ENCODE peak calls at places on chromosomes 2 and 18, in ten cellular contexts. R, G, E, Z, H, J, I, L, K and O are unnamed samples.

GRCh38 chr18:75779450-75779849 is 351.9 kb upstream of the SMIM21 start:
- DNase-seq in L (no peak), H (no peak), Z (no peak), K (no peak), I (no peak), G (no peak), E (no peak), J (no peak), R (no peak), O (no peak)

GRCh38 chr2:77484026-77484425 is 38.1 kb downstream of the LRRTM4 start:
- DNase-seq in H (no peak), G (no peak), J (no peak), L (no peak), Z (no peak), E (no peak), R (no peak), K (no peak), I (no peak), O (no peak)

GRCh38 chr2:75100011-75100680 is 99.2 kb downstream of the TACR1 start:
- DNase-seq in K (no peak), J (peak), E (peak), H (no peak), L (no peak), G (peak), I (peak), Z (peak), R (no peak), O (no peak)

GRCh38 chr18:56933472-56933871 is 213.4 kb upstream of the BOD1L2 start:
- DNase-seq in H (no peak), Z (peak), E (no peak), J (no peak), L (no peak), G (no peak), R (no peak), K (no peak), I (no peak), O (no peak)

GRCh38 chr2:72979896-72980295 is 62.6 kb downstream of the EMX1 start:
- DNase-seq in H (no peak), Z (no peak), G (no peak), K (no peak), I (no peak), E (no peak), R (no peak), L (no peak), J (no peak), O (no peak)

GRCh38 chr2:144170172-144170571 is 349.7 kb downstream of the ZEB2 start:
- DNase-seq in H (no peak), Z (peak), I (no peak), K (no peak), R (no peak), E (no peak), L (no peak), G (peak), J (no peak), O (no peak)

GRCh38 chr2:45962522-45962921 is 311.0 kb downstream of the PRKCE start:
- DNase-seq in R (no peak), I (peak), Z (peak), K (no peak), L (no peak), H (no peak), G (peak), J (peak), E (peak), O (no peak)

GRCh38 chr18:77165489-77166415 is 33.2 kb upstream of the MBP start:
- DNase-seq in K (no peak), H (no peak), R (no peak), I (peak), J (peak), E (no peak), L (no peak), G (peak), Z (no peak), O (no peak)

GRCh38 chr2:39659765-39660611 is 5.7 kb upstream of the TMEM178A start:
- DNase-seq in K (no peak), G (no peak), J (no peak), R (no peak), H (no peak), Z (peak), E (no peak), I (no peak), L (no peak), O (no peak)

GRCh38 chr18:31819106-31819924 is 58.6 kb upstream of the SLC25A52 start:
- DNase-seq in H (no peak), K (no peak), R (peak), I (peak), E (peak), G (peak), Z (peak), L (no peak), J (peak), O (peak)

GRCh38 chr2:3289164-3289515 is 88.5 kb downstream of the EIPR1 start:
- DNase-seq in I (no peak), G (no peak), K (no peak), Z (no peak), L (no peak), R (no peak), H (no peak), J (no peak), E (no peak), O (no peak)

GRCh38 chr2:154195644-154196221 is 324.0 kb downstream of the GALNT13 start:
- DNase-seq in I (no peak), K (no peak), L (no peak), G (peak), R (no peak), Z (peak), H (no peak), E (no peak), J (peak), O (no peak)

GRCh38 chr2:11129598-11130449 is 25.4 kb upstream of the SLC66A3 start:
- DNase-seq in R (no peak), G (no peak), K (peak), E (no peak), J (no peak), H (peak), I (peak), Z (peak), L (peak), O (peak)
- TF ChIP-seq CTCF in R (peak), G (no peak), K (no peak), E (peak), J (peak), H (peak), I (peak), Z (peak), L (no peak), O (peak)

GRCh38 chr2:229910832-229911412 is 10.9 kb downstream of the TRIP12 start:
- DNase-seq in L (no peak), I (peak), E (no peak), R (no peak), J (no peak), Z (peak), H (no peak), G (peak), K (no peak), O (peak)

GRCh38 chr2:229909090-229909489 is 12.7 kb downstream of the TRIP12 start:
- DNase-seq in L (no peak), R (no peak), H (no peak), G (no peak), J (no peak), K (no peak), Z (no peak), I (peak), E (no peak), O (no peak)

GRCh38 chr2:229910147-229910831 is 11.5 kb downstream of the TRIP12 start:
- DNase-seq in J (no peak), R (no peak), E (no peak), G (no peak), K (no peak), H (no peak), I (peak), L (no peak), Z (no peak), O (no peak)

GRCh38 chr2:229917793-229918192 is 4.0 kb downstream of the TRIP12 start:
- DNase-seq in E (no peak), K (no peak), H (no peak), I (no peak), R (no peak), G (no peak), L (no peak), J (no peak), Z (no peak), O (no peak)

DNA sequence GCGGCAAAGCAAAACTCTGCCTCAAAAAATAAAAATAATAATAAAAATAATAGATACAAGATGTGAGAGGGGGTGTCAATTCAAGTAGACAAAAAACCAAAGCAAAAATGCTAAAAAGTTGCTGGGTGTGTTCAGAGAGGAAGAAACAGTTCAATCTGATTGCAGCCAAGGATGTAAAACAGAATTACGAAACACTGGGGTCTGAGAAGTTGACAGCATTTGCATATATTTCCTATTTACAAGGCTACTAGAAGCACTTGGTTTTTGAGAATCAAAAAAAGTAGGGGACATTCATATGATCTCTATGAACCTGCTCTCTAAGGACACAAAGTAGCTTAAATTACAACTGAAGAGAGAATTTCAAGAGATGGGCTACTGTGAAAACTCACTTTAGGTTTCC is 7.6 kb downstream of the TRIP12 start:
- DNase-seq in E (no peak), I (peak), L (no peak), R (no peak), J (peak), Z (no peak), H (no peak), G (no peak), K (no peak), O (no peak)
- TF ChIP-seq CTCF in E (no peak), I (no peak), L (no peak), R (no peak), J (no peak), Z (no peak), H (no peak), G (no peak), K (no peak), O (no peak)

GRCh38 chr2:209938906-209939305 is 63.5 kb upstream of the RPE start:
- DNase-seq in R (no peak), J (no peak), K (no peak), Z (no peak), I (no peak), E (no peak), G (no peak), L (no peak), H (no peak), O (no peak)

GRCh38 chr2:209940923-209941322 is 61.5 kb upstream of the RPE start:
- DNase-seq in I (no peak), K (no peak), R (no peak), G (no peak), E (no peak), L (no peak), Z (no peak), H (no peak), J (no peak), O (no peak)

GRCh38 chr2:209942936-209943605 is 59.4 kb upstream of the RPE start:
- DNase-seq in I (peak), J (no peak), H (no peak), K (no peak), R (no peak), Z (no peak), E (no peak), L (no peak), G (no peak), O (no peak)

GRCh38 chr2:209946539-209946938 is 55.9 kb upstream of the RPE start:
- DNase-seq in E (no peak), R (no peak), I (peak), H (no peak), K (no peak), L (no peak), J (no peak), G (peak), Z (peak), O (no peak)

GRCh38 chr2:209943776-209944175 is 58.7 kb upstream of the RPE start:
- DNase-seq in Z (no peak), H (no peak), R (no peak), G (no peak), E (no peak), L (no peak), I (no peak), J (no peak), K (no peak), O (no peak)
- TF ChIP-seq CTCF in Z (no peak), H (no peak), R (no peak), G (no peak), E (no peak), L (no peak), I (no peak), J (no peak), K (no peak), O (no peak)

DNA sequence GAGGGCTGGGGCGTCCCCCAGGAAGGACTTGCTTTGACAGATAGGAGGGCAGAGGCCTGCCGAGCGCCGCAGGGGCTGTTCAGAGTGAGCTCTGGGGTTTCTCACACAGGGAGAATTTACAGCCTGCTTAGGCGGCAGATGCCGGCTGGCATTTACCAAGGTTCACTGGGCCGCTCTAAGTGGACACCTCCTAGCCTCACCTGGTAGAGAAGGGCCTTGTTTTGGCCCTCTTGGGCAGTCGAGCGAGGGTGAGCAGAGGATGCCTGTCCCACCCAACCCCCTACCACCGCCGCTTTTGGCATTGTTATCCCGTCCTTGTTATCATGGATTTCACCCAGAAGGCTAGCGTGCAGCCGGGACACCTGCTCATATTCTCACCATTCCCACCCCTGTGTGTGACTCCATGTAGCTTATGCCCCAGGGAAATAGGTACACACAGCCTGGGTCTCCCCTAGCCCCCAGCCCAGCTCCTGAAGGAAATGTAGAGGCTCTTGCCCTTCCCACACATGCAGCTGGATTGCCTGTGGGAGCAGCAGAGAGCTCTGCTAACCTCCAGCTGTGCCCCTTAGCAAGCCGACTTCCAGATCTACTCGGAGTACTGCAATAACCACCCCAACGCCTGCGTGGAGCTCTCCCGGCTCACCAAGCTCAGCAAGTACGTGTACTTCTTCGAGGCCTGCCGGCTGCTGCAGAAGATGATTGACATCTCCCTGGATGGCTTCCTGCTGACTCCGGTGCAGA is 52.4 kb downstream of the FAM168B start:
- DNase-seq in L (no peak), R (no peak), E (no peak), J (peak), I (peak), Z (no peak), H (no peak), G (no peak), K (no peak), O (no peak)
- TF ChIP-seq CTCF in L (no peak), R (no peak), E (peak), J (peak), I (peak), Z (no peak), H (no peak), G (peak), K (no peak), O (no peak)

GRCh38 chr2:163157411-163157810 is 318.8 kb upstream of the KCNH7 start:
- DNase-seq in Z (no peak), G (peak), R (no peak), E (no peak), K (no peak), J (peak), I (peak), L (no peak), H (no peak), O (no peak)
- TF ChIP-seq CTCF in Z (no peak), G (no peak), R (no peak), E (no peak), K (no peak), J (no peak), I (no peak), L (no peak), H (no peak), O (no peak)

GRCh38 chr2:205464681-205465080 is 217.6 kb upstream of the NRP2 start:
- DNase-seq in Z (no peak), E (no peak), I (no peak), L (no peak), G (no peak), H (no peak), K (no peak), J (peak), R (no peak), O (no peak)
- TF ChIP-seq CTCF in Z (no peak), E (no peak), I (no peak), L (no peak), G (no peak), H (no peak), K (no peak), J (no peak), R (no peak), O (no peak)

GRCh38 chr18:54440292-54440691 is 82.6 kb downstream of the C18orf54 start:
- DNase-seq in G (peak), E (no peak), I (peak), H (no peak), J (no peak), R (no peak), L (no peak), K (no peak), Z (no peak), O (no peak)

DNA sequence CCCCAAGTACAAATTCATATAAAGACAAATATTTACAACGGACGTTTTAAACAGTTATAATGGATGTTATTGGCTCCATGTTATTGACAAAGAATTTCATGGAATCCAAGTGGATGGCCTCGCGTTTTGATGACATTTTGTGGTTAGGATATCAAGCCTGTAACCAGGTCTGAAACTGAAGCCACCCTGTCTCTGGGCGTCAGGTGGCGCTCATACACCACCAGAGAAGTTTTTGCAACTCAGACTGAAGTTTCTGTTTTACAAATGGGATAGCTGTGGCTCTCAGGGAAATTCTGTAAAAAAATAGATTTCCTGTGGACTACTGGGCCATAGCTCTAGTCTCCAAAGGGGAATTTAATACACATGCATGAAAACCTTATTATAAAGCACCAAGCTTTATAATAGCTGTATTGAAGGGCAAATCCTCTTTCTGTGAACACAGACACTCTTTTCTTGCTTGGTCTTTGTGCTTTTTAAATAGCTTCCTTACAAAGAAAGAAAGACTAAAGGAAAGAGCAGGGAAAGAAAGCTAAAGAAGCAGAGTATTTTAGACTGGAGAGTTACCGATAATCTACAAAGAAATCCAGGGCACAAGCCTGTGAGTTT is 86.7 kb downstream of the C18orf54 start:
- DNase-seq in H (no peak), G (peak), R (no peak), I (peak), Z (peak), K (peak), L (no peak), J (peak), E (peak), O (peak)
- TF ChIP-seq CTCF in H (peak), G (peak), R (peak), I (peak), Z (peak), K (peak), L (peak), J (peak), E (peak), O (peak)

DNA sequence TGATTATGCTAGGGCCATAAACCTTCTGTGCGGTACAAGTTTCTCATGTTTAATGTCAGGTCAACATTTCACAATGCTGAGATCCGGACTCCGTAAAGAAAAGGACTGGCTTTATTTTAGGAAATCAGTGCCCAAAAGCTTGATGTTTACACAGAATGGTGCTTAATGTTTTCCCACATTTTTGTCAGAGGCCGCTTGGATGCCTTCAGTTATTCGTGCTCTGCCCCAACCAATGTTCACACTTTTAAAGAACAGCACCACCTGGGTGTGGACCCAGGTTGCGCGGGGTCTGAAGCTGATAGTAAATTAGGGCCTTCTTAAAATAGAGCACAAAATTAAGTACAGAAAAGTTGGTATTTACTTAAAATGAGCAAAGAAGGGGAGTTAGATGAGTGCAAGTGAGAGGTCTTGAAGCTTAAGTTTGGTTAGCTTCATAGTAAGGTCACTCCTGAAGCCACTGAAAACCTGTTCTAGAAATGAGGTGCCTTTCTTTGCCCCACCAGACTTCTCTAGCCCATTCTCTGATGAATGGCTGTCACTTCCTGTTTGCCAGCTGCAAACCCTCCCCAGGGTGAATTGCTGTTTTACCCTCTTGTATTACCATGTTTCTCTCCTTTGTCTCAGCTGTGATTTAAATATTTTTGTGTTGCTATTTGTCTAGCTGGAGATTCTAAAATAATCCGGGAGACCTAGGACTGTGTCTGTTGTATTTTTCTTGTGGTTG is 20.5 kb downstream of the SLC3A1 start:
- DNase-seq in J (no peak), E (no peak), I (no peak), R (no peak), H (no peak), G (no peak), L (no peak), Z (no peak), K (peak), O (no peak)
- TF ChIP-seq CTCF in J (peak), E (peak), I (peak), R (no peak), H (no peak), G (peak), L (no peak), Z (no peak), K (peak), O (peak)